ENCODE peak calls at places on chromosomes 11 and 22, in six cellular contexts. P is GM06990, F is mammary epithelial cell, K is body of pancreas, Z is epithelial cell of esophagus, N is neural progenitor cell. M is an unnamed sample.

GRCh38 chr11:86617502-86617901 is 54.9 kb downstream of the ME3 start:
- DNase-seq in F (no peak), P (no peak), K (no peak), Z (no peak), N (no peak), M (peak; percentile 43)

GRCh38 chr11:112999518-112999917 is 38.3 kb downstream of the NCAM1 start:
- DNase-seq in N (no peak), K (no peak), P (no peak), F (peak; percentile 60), Z (peak; percentile 67), M (no peak)

GRCh38 chr11:15800121-15800800 is 556.1 kb downstream of the SOX6 start:
- DNase-seq in F (peak; percentile 87), P (no peak), Z (peak; percentile 84), N (no peak), K (peak; percentile 21), M (peak; percentile 76)

GRCh38 chr22:44546686-44547310 is 48.8 kb upstream of the RTL6 start:
- DNase-seq in Z (no peak), N (no peak), P (no peak), K (no peak), F (no peak), M (no peak)

GRCh38 chr11:10407055-10407454 is 48.0 kb upstream of the AMPD3 start:
- DNase-seq in F (peak; percentile 82), N (no peak), K (no peak), Z (peak; percentile 97), P (no peak), M (peak; percentile 67)

GRCh38 chr11:64538501-64538951 is 52.5 kb upstream of the SLC22A12 start:
- DNase-seq in N (no peak), F (no peak), Z (no peak), P (no peak), K (no peak), M (no peak)

GRCh38 chr11:35540526-35540925 is 15.1 kb upstream of the PAMR1 start:
- DNase-seq in K (no peak), F (peak; percentile 38), P (no peak), Z (no peak), N (no peak), M (peak; percentile 54)

GRCh38 chr22:20260071-20260722 is 7.9 kb downstream of the RTN4R start:
- DNase-seq in P (no peak), N (no peak), Z (no peak), K (no peak), F (no peak), M (no peak)

GRCh38 chr22:38239101-38239761 is 33.6 kb downstream of the TMEM184B start:
- DNase-seq in F (peak; percentile 52), Z (peak; percentile 91), N (no peak), K (peak; percentile 71), P (no peak), M (peak; percentile 98)

GRCh38 chr11:117412176-117412575 is 84.5 kb downstream of the CEP164 start:
- DNase-seq in F (no peak), Z (no peak), K (no peak), N (no peak), P (no peak), M (no peak)

GRCh38 chr11:131584694-131585592 is 214.5 kb downstream of the NTM start:
- DNase-seq in N (peak; percentile 64), Z (no peak), K (no peak), P (no peak), F (no peak), M (peak; percentile 23)

GRCh38 chr11:130144721-130145327 is 14.8 kb upstream of the ST14 start:
- DNase-seq in K (no peak), Z (no peak), P (no peak), F (no peak), N (peak; percentile 40), M (no peak)

GRCh38 chr11:68118753-68119448 is 2.3 kb downstream of the CHKA start:
- DNase-seq in K (peak; percentile 57), P (peak; percentile 76), F (no peak), N (peak; percentile 47), Z (no peak), M (no peak)
- H3K4me3 ChIP-seq in K (no peak overlapping the region), P (peak overlapping the region; percentile 56), F (no peak overlapping the region), N (peak overlapping the region; percentile 98), Z (no peak overlapping the region), M (no peak overlapping the region)

GRCh38 chr11:118633979-118634378 is 26.6 kb downstream of the PHLDB1 start:
- DNase-seq in N (peak; percentile 4), F (no peak), Z (no peak), K (no peak), P (no peak), M (peak; percentile 47)

GRCh38 chr11:118635237-118635591 is 27.8 kb downstream of the PHLDB1 start:
- DNase-seq in K (peak; percentile 49), Z (no peak), N (peak; percentile 68), P (no peak), F (no peak), M (no peak)

GRCh38 chr11:118633319-118633690 is 25.9 kb downstream of the PHLDB1 start:
- DNase-seq in Z (no peak), N (no peak), F (no peak), P (no peak), K (no peak), M (no peak)

GRCh38 chr11:118635642-118636041 is 28.2 kb downstream of the PHLDB1 start:
- DNase-seq in Z (no peak), N (no peak), K (no peak), P (no peak), F (no peak), M (no peak)

GRCh38 chr11:118634435-118635236 is 27.2 kb downstream of the PHLDB1 start:
- DNase-seq in N (peak; percentile 91), P (no peak), F (peak; percentile 62), Z (peak; percentile 63), K (peak; percentile 91), M (peak; percentile 46)
- TF ChIP-seq CTCF in N (peak; percentile 32), P (no peak), F (peak; percentile 33), Z (peak; percentile 29), K (peak; percentile 41), M (no peak)

DNA sequence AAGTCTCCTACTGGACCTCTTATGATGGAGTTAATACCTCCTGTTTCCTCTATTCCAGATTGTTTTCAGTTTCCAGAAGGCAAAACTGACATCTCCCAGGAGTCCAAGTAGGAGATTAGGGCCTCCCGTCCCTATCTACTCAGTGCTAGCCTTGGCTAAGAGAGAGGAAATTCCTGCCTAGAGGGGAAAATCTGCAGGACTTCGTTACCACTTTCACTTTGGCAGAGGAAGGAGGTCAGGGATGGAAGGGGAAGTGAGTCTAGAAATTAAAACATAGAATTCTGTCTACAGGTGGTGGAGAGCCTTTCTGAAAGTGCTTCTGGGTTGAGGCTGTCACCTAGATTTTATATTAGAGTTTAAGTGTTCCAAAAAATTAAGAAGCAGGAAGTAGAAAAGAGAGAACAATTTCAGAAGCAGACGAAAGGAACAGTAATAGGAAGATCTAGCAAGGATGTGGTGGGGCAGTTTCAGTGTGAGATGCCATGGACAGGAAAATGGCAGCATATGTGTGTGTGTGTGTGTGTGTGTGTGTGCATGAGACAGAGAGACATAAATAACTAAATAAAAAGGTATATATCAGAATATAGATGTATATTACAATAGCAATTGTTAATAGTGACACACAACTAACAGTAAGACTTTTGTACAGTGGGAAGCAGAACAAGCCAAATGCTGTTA is 2.4 kb upstream of the TRIM68 start:
- DNase-seq in K (no peak), F (no peak), N (no peak), Z (no peak), P (no peak), M (peak; percentile 11)
- H3K4me3 ChIP-seq in K (no peak overlapping the region), F (no peak overlapping the region), N (no peak overlapping the region), Z (no peak overlapping the region), P (no peak overlapping the region), M (peak overlapping the region; percentile 7)

GRCh38 chr11:66603072-66603471 is 10.1 kb downstream of the CCS start:
- DNase-seq in N (no peak), K (no peak), F (no peak), Z (no peak), P (no peak), M (no peak)
- TF ChIP-seq CTCF in N (no peak), K (no peak), F (no peak), Z (no peak), P (no peak), M (no peak)